ENCODE peak calls at places on chromosomes 11 and 22, in seven cellular contexts. I, X, M, V, H, Q and O are unnamed samples.

GRCh38 chr11:2564008-2564530 is 119.3 kb downstream of the KCNQ1 start:
- DNase-seq in M (no peak), I (no peak), Q (no peak), X (no peak), H (no peak), V (no peak), O (no peak)

GRCh38 chr11:68661014-68661413 is 23.3 kb upstream of the GAL start:
- DNase-seq in V (no peak), H (no peak), X (no peak), Q (no peak), M (no peak), I (no peak), O (no peak)

GRCh38 chr11:15038963-15039362 is 34.4 kb upstream of the CALCB start:
- DNase-seq in I (no peak), H (peak; percentile 66), X (no peak), V (no peak), M (no peak), Q (peak; percentile 34), O (no peak)

GRCh38 chr11:115644846-115645245 is 140.6 kb upstream of the CADM1 start:
- DNase-seq in I (no peak), H (no peak), X (no peak), V (no peak), Q (no peak), M (no peak), O (no peak)

GRCh38 chr11:88433546-88434230 is 96.2 kb upstream of the CTSC start:
- DNase-seq in V (no peak), X (no peak), H (peak; percentile 66), I (no peak), Q (no peak), M (no peak), O (no peak)

GRCh38 chr11:62547691-62548281 is 1.2 kb upstream of the AHNAK start:
- DNase-seq in V (peak; percentile 49), M (no peak), X (no peak), H (peak; percentile 99), I (no peak), Q (no peak), O (peak; percentile 60)

GRCh38 chr22:20567993-20568417 is 60.6 kb downstream of the MED15 start:
- DNase-seq in V (no peak), Q (peak; percentile 75), H (peak; percentile 45), I (no peak), M (peak; percentile 35), X (peak; percentile 32), O (peak; percentile 35)

GRCh38 chr22:46538816-46539163 is 1.4 kb upstream of the CELSR1 start:
- DNase-seq in M (peak; percentile 38), V (no peak), Q (peak; percentile 28), I (no peak), H (peak; percentile 83), X (no peak), O (peak; percentile 35)